ENCODE peak calls at places on chromosomes 13 and 19, in nine cellular contexts. A, S, X, L, G, W, V, P and K are unnamed samples.

GRCh38 chr19:11201791-11202190 is 4.4 kb upstream of the KANK2 start:
- DNase-seq in S (no peak), X (no peak), P (no peak), W (no peak), L (no peak), V (no peak), A (no peak), G (no peak), K (peak; percentile 46)

GRCh38 chr13:44648392-44649117 is 72.4 kb upstream of the TSC22D1 start:
- DNase-seq in V (peak; percentile 53), A (peak; percentile 16), G (peak; percentile 43), P (no peak), X (no peak), S (no peak), W (no peak), L (no peak), K (peak; percentile 68)

GRCh38 chr13:27744861-27745260 is 47.4 kb upstream of the GSX1 start:
- DNase-seq in L (no peak), P (peak; percentile 93), A (no peak), X (no peak), S (no peak), W (no peak), G (peak; percentile 78), V (no peak), K (no peak)

GRCh38 chr19:21626091-21626490 is 120.7 kb downstream of the ZNF429 start:
- DNase-seq in X (no peak), G (no peak), A (no peak), L (no peak), P (no peak), S (no peak), W (no peak), V (no peak), K (no peak)

GRCh38 chr19:30206187-30206586 is 166.0 kb upstream of the ZNF536 start:
- DNase-seq in S (no peak), X (no peak), W (no peak), L (no peak), V (no peak), A (no peak), G (no peak), P (no peak), K (no peak)

GRCh38 chr19:48844472-48844871 is 8.2 kb upstream of the HSD17B14 start:
- DNase-seq in V (peak; percentile 82), L (peak; percentile 68), P (peak; percentile 34), S (peak; percentile 68), X (no peak), G (peak; percentile 78), A (no peak), W (no peak), K (peak; percentile 84)

GRCh38 chr19:44757735-44758505 is 9.4 kb downstream of the BCL3 start:
- DNase-seq in A (peak; percentile 67), G (peak; percentile 82), S (peak; percentile 76), V (no peak), L (peak; percentile 63), P (peak; percentile 90), W (no peak), X (no peak), K (peak; percentile 86)

GRCh38 chr19:16371540-16371986 is 46.9 kb downstream of the KLF2 start:
- DNase-seq in G (no peak), A (no peak), L (no peak), S (no peak), V (no peak), X (peak; percentile 79), P (no peak), W (peak; percentile 92), K (no peak)

GRCh38 chr13:30463820-30464495 is 1.8 kb downstream of the HMGB1 start:
- DNase-seq in A (peak; percentile 69), L (peak; percentile 50), G (no peak), S (peak; percentile 69), P (no peak), V (peak; percentile 85), X (no peak), W (peak; percentile 79), K (no peak)

GRCh38 chr19:53520163-53520546 is 17.8 kb upstream of the ZNF331 start:
- DNase-seq in A (no peak), L (no peak), S (no peak), W (no peak), P (no peak), V (no peak), X (no peak), G (no peak), K (no peak)

GRCh38 chr19:29855087-29855486 is 43.3 kb downstream of the CCNE1 start:
- DNase-seq in X (no peak), W (no peak), A (no peak), L (no peak), G (peak; percentile 53), V (peak; percentile 41), S (no peak), P (no peak), K (no peak)

GRCh38 chr19:16262618-16263017 is 62.0 kb upstream of the KLF2 start:
- DNase-seq in A (peak; percentile 85), P (no peak), X (no peak), G (no peak), W (no peak), S (no peak), L (no peak), V (no peak), K (no peak)

GRCh38 chr13:94494021-94494420 is 14.5 kb upstream of the DCT start:
- DNase-seq in W (no peak), X (no peak), G (peak; percentile 5), P (no peak), V (no peak), S (no peak), A (no peak), L (no peak), K (no peak)

GRCh38 chr13:107743523-107743922 is 471.8 kb downstream of the LIG4 start:
- DNase-seq in S (no peak), P (no peak), L (peak; percentile 57), V (no peak), A (no peak), G (no peak), X (no peak), W (no peak), K (no peak)
- H2AFZ ChIP-seq in S (no peak overlapping the region), P (no peak overlapping the region), L (no peak overlapping the region), V (no peak overlapping the region), A (no peak overlapping the region), G (no peak overlapping the region), X (no peak overlapping the region), W (no peak overlapping the region), K (no peak overlapping the region)

GRCh38 chr19:47623151-47623920 is 14.4 kb downstream of the BICRA start:
- DNase-seq in G (no peak), A (no peak), W (no peak), X (no peak), S (no peak), V (no peak), P (no peak), L (no peak), K (peak; percentile 21)

GRCh38 chr19:47626238-47626637 is 17.3 kb downstream of the BICRA start:
- DNase-seq in V (no peak), A (no peak), P (no peak), X (no peak), S (no peak), W (no peak), G (no peak), L (no peak), K (peak; percentile 15)

GRCh38 chr19:47628058-47628771 is 19.3 kb downstream of the BICRA start:
- DNase-seq in L (no peak), P (no peak), W (no peak), S (no peak), G (no peak), A (no peak), X (no peak), V (no peak), K (peak; percentile 29)

GRCh38 chr19:47623921-47624391 is 15.0 kb downstream of the BICRA start:
- DNase-seq in W (no peak), X (no peak), A (peak; percentile 66), V (no peak), S (no peak), G (no peak), L (no peak), P (no peak), K (no peak)

DNA sequence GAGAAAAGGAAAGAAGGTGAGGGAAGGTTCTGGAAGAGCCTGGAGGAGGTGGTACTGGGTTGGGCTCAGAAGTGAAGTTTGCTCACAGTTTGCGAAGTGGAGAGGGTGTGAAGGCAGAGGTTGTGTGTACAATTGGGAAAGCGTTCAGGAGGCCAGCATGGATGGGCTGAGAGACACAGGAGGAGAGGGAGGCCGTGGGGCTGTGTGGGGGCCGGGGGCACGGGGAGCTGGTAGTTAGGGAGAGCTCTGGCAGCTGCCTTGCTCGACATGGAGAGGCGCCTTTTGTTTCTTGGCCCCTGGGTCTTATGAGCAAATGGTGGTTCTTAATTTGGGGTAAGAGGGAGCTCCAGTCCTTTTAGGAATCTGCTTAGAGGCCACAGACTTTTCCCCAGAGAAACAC is 16.7 kb downstream of the BICRA start:
- DNase-seq in V (no peak), W (no peak), S (no peak), L (no peak), P (no peak), G (no peak), A (no peak), X (no peak), K (no peak)
- H4K20me1 ChIP-seq in V (peaks cover 6% of the 10 kb centered on the region), W (peaks cover 3% of the 10 kb centered on the region), S (no peaks in the 10 kb centered on the region), L (peaks cover 70% of the 10 kb centered on the region), P (peaks cover 96% of the 10 kb centered on the region), G (peaks cover 36% of the 10 kb centered on the region), A (peaks cover 80% of the 10 kb centered on the region), X (peaks cover 2% of the 10 kb centered on the region), K (peaks cover 47% of the 10 kb centered on the region)

DNA sequence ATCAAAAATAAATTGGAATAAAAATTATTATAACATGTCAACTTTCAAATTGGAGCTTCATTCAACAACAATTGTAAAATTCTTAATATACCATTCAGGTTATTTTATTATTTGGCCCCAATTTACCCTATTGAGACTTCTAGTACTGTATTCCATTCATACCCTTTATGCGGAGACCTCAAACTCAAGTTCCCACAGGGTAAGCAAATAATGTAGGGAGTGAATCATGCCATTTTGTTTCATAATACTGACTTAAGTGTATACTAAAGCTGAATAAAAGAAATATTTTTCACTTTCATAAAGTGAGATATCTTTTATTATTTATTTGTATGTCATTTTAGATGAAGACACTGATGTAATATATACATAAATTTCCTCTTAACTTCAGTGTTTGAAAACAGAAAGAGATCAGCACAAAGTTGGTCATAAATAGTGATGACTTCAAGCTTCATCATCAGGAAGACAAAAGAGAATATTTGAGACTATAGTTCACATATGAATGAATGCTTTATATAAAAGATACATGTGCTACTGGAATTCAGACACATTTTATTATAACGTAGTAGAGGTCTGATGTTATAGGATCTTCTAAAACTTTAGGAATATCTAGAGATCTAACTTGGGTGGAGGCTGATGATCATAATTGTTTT is 894.4 kb upstream of the PCDH9 start:
- DNase-seq in S (no peak), X (no peak), W (no peak), G (no peak), L (no peak), V (no peak), A (no peak), P (no peak), K (no peak)
- H3K4me2 ChIP-seq in S (no peak overlapping the region), X (no peak overlapping the region), W (no peak overlapping the region), G (no peak overlapping the region), L (no peak overlapping the region), V (no peak overlapping the region), A (no peak overlapping the region), P (no peak overlapping the region), K (no peak overlapping the region)

DNA sequence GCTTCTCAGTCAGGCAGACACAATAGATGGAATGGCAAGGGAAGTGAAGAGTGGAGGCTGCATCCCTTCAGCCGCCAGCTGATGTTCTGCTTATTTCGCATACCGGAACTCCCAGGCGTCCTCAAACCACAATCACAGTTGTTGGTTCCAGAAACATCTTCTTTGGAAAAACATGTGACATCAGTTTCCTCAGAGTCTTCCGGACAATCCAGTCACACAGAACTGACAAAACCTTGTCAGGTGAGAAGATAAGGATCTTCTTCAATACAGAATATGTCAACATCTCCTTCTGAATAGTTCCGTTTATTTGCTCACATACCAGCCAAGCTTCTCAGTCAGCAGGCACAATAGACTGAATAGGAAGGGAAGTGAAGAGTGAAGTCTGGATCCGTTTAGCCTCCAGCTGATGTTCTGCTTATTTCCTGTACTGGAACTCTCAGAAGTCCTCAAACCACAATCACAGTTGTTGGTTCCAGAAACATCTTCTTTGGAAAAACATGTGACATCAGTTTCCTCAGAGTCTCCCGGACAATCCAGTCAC is 45.1 kb upstream of the CEACAM21 start:
- DNase-seq in W (no peak), S (no peak), V (no peak), L (no peak), X (no peak), G (no peak), A (no peak), P (no peak), K (no peak)
- H2AFZ ChIP-seq in W (peak overlapping the region; percentile 12), S (no peak overlapping the region), V (no peak overlapping the region), L (no peak overlapping the region), X (no peak overlapping the region), G (no peak overlapping the region), A (no peak overlapping the region), P (no peak overlapping the region), K (no peak overlapping the region)